ENCODE peak calls at places on chromosomes 5 and 9, in seven cellular contexts. One of them, this sample, is unnamed.

GRCh38 chr5:10691826-10692785 is 68.9 kb downstream of the DAP start:
- DNase-seq in dorsolateral prefrontal cortex: no peak
- DNase-seq in foreskin fibroblast: peak; percentile 67
- DNase-seq in esophagus squamous epithelium: no peak
- DNase-seq in heart left ventricle: no peak
- DNase-seq in fibroblast of pulmonary artery: peak; percentile 47
- DNase-seq in stomach: no peak
- DNase-seq in this sample: no peak

GRCh38 chr5:109689740-109690455 is at the start of gene MAN2A1:
- DNase-seq in fibroblast of pulmonary artery: peak; percentile 71
- DNase-seq in heart left ventricle: peak; percentile 89
- DNase-seq in stomach: peak; percentile 79
- DNase-seq in esophagus squamous epithelium: peak; percentile 20
- DNase-seq in foreskin fibroblast: peak; percentile 88
- DNase-seq in dorsolateral prefrontal cortex: no peak
- DNase-seq in this sample: no peak

GRCh38 chr5:171453988-171454387 is 34.5 kb downstream of the FGF18 start:
- DNase-seq in dorsolateral prefrontal cortex: no peak
- DNase-seq in heart left ventricle: no peak
- DNase-seq in fibroblast of pulmonary artery: no peak
- DNase-seq in esophagus squamous epithelium: no peak
- DNase-seq in stomach: no peak
- DNase-seq in foreskin fibroblast: no peak
- DNase-seq in this sample: no peak

GRCh38 chr5:31736127-31736526 is 97.2 kb downstream of the PDZD2 start:
- DNase-seq in stomach: no peak
- DNase-seq in fibroblast of pulmonary artery: no peak
- DNase-seq in esophagus squamous epithelium: no peak
- DNase-seq in foreskin fibroblast: no peak
- DNase-seq in heart left ventricle: no peak
- DNase-seq in dorsolateral prefrontal cortex: no peak
- DNase-seq in this sample: no peak

GRCh38 chr9:131275332-131276106 is 791 bp downstream of the FAM78A start:
- DNase-seq in fibroblast of pulmonary artery: no peak
- DNase-seq in esophagus squamous epithelium: no peak
- DNase-seq in heart left ventricle: no peak
- DNase-seq in stomach: no peak
- DNase-seq in foreskin fibroblast: no peak
- DNase-seq in dorsolateral prefrontal cortex: no peak
- DNase-seq in this sample: no peak

GRCh38 chr9:107782381-107782780 is 292.8 kb upstream of the KLF4 start:
- DNase-seq in heart left ventricle: no peak
- DNase-seq in dorsolateral prefrontal cortex: no peak
- DNase-seq in fibroblast of pulmonary artery: peak; percentile 51
- DNase-seq in foreskin fibroblast: peak; percentile 91
- DNase-seq in esophagus squamous epithelium: no peak
- DNase-seq in stomach: no peak
- DNase-seq in this sample: no peak

GRCh38 chr9:131657890-131658752 is 81.8 kb downstream of the RAPGEF1 start:
- DNase-seq in esophagus squamous epithelium: no peak
- DNase-seq in foreskin fibroblast: peak; percentile 91
- DNase-seq in stomach: no peak
- DNase-seq in dorsolateral prefrontal cortex: no peak
- DNase-seq in fibroblast of pulmonary artery: peak; percentile 90
- DNase-seq in heart left ventricle: no peak
- DNase-seq in this sample: no peak

GRCh38 chr5:25119654-25120053 is 474.9 kb upstream of the CDH10 start:
- DNase-seq in esophagus squamous epithelium: no peak
- DNase-seq in stomach: no peak
- DNase-seq in fibroblast of pulmonary artery: peak; percentile 1
- DNase-seq in foreskin fibroblast: no peak
- DNase-seq in heart left ventricle: no peak
- DNase-seq in dorsolateral prefrontal cortex: no peak
- DNase-seq in this sample: no peak

GRCh38 chr5:59577485-59577884 is 316.0 kb downstream of the PDE4D start:
- DNase-seq in esophagus squamous epithelium: no peak
- DNase-seq in dorsolateral prefrontal cortex: no peak
- DNase-seq in fibroblast of pulmonary artery: no peak
- DNase-seq in stomach: no peak
- DNase-seq in heart left ventricle: no peak
- DNase-seq in foreskin fibroblast: no peak
- DNase-seq in this sample: no peak

GRCh38 chr9:88388886-88389617 is 808 bp downstream of the SPIN1 start:
- DNase-seq in dorsolateral prefrontal cortex: peak; percentile 29
- DNase-seq in foreskin fibroblast: peak; percentile 78
- DNase-seq in esophagus squamous epithelium: no peak
- DNase-seq in stomach: peak; percentile 38
- DNase-seq in fibroblast of pulmonary artery: peak; percentile 78
- DNase-seq in heart left ventricle: peak; percentile 82
- DNase-seq in this sample: no peak

GRCh38 chr5:132764051-132764450 is 13.0 kb downstream of the SEPTIN8 start:
- DNase-seq in fibroblast of pulmonary artery: no peak
- DNase-seq in dorsolateral prefrontal cortex: no peak
- DNase-seq in foreskin fibroblast: no peak
- DNase-seq in heart left ventricle: no peak
- DNase-seq in stomach: no peak
- DNase-seq in esophagus squamous epithelium: no peak
- DNase-seq in this sample: no peak
- TF ChIP-seq CTCF in fibroblast of pulmonary artery: no peak
- TF ChIP-seq CTCF in dorsolateral prefrontal cortex: no peak
- TF ChIP-seq CTCF in foreskin fibroblast: no peak
- TF ChIP-seq CTCF in heart left ventricle: no peak
- TF ChIP-seq CTCF in stomach: no peak
- TF ChIP-seq CTCF in esophagus squamous epithelium: no peak
- TF ChIP-seq CTCF in this sample: no peak

GRCh38 chr5:150640311-150641005 is at the start of gene SYNPO:
- DNase-seq in fibroblast of pulmonary artery: peak; percentile 99
- DNase-seq in dorsolateral prefrontal cortex: no peak
- DNase-seq in esophagus squamous epithelium: no peak
- DNase-seq in heart left ventricle: peak; percentile 79
- DNase-seq in foreskin fibroblast: peak; percentile 96
- DNase-seq in stomach: peak; percentile 53
- DNase-seq in this sample: peak; percentile 83
- H3K4me3 ChIP-seq in fibroblast of pulmonary artery: peak within 1 kb of the TSS; percentile 60
- H3K4me3 ChIP-seq in dorsolateral prefrontal cortex: peak within 1 kb of the TSS; percentile 55
- H3K4me3 ChIP-seq in esophagus squamous epithelium: no peak within 1 kb of the TSS
- H3K4me3 ChIP-seq in heart left ventricle: peak within 1 kb of the TSS; percentile 55
- H3K4me3 ChIP-seq in foreskin fibroblast: peak within 1 kb of the TSS; percentile 60
- H3K4me3 ChIP-seq in stomach: peak within 1 kb of the TSS; percentile 5
- H3K4me3 ChIP-seq in this sample: peak within 1 kb of the TSS; percentile 46

DNA sequence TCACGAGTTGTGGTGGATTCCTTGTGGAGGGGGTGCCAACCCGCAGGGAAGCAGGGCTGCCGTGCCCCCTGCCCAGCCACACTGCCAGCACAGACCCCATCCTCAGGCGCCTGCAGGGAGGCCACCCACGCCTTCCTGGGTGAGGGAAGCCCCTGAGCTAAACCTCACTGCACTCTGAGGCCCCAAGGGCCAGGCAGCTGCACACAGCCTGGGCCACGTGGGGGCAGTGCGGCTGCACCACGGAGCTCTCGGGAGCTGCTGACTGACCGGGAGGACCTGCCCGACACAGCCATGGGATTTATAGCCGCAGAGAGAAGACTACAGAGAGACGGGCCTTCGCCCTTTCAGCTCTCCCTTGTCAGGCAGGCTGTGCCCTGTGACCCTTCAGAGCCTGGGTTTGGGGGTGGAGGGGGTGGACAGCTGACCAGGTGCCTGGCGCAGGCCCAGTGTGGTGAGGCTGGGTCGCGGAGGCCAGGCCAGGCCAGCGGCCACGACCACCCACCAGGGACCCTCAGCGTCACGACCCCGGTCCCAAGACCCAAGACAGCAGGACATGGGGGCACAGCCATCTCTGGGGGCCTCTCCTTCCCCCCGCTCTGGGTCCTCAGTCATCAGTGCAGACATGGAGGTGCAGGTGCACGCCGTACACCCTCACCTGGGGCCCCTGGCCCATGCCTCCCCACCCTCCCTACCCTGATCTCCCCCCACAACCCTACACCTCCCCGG is 4.3 kb upstream of the AHRR start:
- DNase-seq in heart left ventricle: no peak
- DNase-seq in stomach: no peak
- DNase-seq in foreskin fibroblast: peak; percentile 93
- DNase-seq in fibroblast of pulmonary artery: peak; percentile 76
- DNase-seq in dorsolateral prefrontal cortex: no peak
- DNase-seq in esophagus squamous epithelium: no peak
- DNase-seq in this sample: peak; percentile 57
- TF ChIP-seq CTCF in heart left ventricle: peak; percentile 44
- TF ChIP-seq CTCF in stomach: no peak
- TF ChIP-seq CTCF in foreskin fibroblast: peak; percentile 89
- TF ChIP-seq CTCF in fibroblast of pulmonary artery: peak; percentile 71
- TF ChIP-seq CTCF in dorsolateral prefrontal cortex: peak; percentile 33
- TF ChIP-seq CTCF in esophagus squamous epithelium: peak; percentile 30
- TF ChIP-seq CTCF in this sample: peak; percentile 85

GRCh38 chr9:5624655-5625054 is 4.3 kb upstream of the RIC1 start:
- DNase-seq in foreskin fibroblast: no peak
- DNase-seq in heart left ventricle: no peak
- DNase-seq in dorsolateral prefrontal cortex: no peak
- DNase-seq in fibroblast of pulmonary artery: no peak
- DNase-seq in esophagus squamous epithelium: no peak
- DNase-seq in stomach: no peak
- DNase-seq in this sample: no peak

GRCh38 chr9:5617749-5618148 is 11.2 kb upstream of the RIC1 start:
- DNase-seq in stomach: no peak
- DNase-seq in heart left ventricle: no peak
- DNase-seq in foreskin fibroblast: no peak
- DNase-seq in esophagus squamous epithelium: no peak
- DNase-seq in fibroblast of pulmonary artery: no peak
- DNase-seq in dorsolateral prefrontal cortex: no peak
- DNase-seq in this sample: no peak

GRCh38 chr9:5622019-5622418 is 6.9 kb upstream of the RIC1 start:
- DNase-seq in stomach: no peak
- DNase-seq in heart left ventricle: no peak
- DNase-seq in fibroblast of pulmonary artery: peak; percentile 84
- DNase-seq in foreskin fibroblast: peak; percentile 86
- DNase-seq in esophagus squamous epithelium: no peak
- DNase-seq in dorsolateral prefrontal cortex: no peak
- DNase-seq in this sample: peak; percentile 71

GRCh38 chr9:5620494-5620893 is 8.4 kb upstream of the RIC1 start:
- DNase-seq in esophagus squamous epithelium: no peak
- DNase-seq in stomach: no peak
- DNase-seq in foreskin fibroblast: no peak
- DNase-seq in dorsolateral prefrontal cortex: no peak
- DNase-seq in fibroblast of pulmonary artery: no peak
- DNase-seq in heart left ventricle: no peak
- DNase-seq in this sample: no peak

DNA sequence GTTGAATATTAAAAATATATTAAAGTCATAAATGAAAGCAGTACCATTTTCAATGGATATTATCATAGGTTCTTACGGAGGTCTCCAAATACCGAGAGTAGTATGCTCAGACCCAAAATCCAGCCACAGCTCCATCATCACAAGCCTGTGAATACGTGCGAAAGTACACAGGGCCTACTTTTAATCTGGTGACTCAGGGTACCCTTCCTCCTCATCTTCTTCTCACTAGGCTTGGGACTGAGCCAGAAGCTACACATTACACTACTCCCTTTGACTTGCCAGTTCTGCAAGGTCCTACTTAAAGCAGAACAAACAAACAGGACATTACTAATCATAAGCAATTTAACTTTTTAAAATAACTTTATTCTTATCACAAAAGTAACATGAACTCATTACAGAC is 7.6 kb upstream of the RIC1 start:
- DNase-seq in fibroblast of pulmonary artery: peak; percentile 66
- DNase-seq in dorsolateral prefrontal cortex: no peak
- DNase-seq in foreskin fibroblast: peak; percentile 84
- DNase-seq in stomach: no peak
- DNase-seq in esophagus squamous epithelium: no peak
- DNase-seq in heart left ventricle: no peak
- DNase-seq in this sample: no peak
- H3K4me3 ChIP-seq in fibroblast of pulmonary artery: no peak overlapping the region
- H3K4me3 ChIP-seq in dorsolateral prefrontal cortex: no peak overlapping the region
- H3K4me3 ChIP-seq in foreskin fibroblast: no peak overlapping the region
- H3K4me3 ChIP-seq in stomach: no peak overlapping the region
- H3K4me3 ChIP-seq in esophagus squamous epithelium: no peak overlapping the region
- H3K4me3 ChIP-seq in heart left ventricle: no peak overlapping the region
- H3K4me3 ChIP-seq in this sample: no peak overlapping the region

GRCh38 chr5:41856644-41857491 is 13.4 kb downstream of the OXCT1 start:
- DNase-seq in dorsolateral prefrontal cortex: peak; percentile 51
- DNase-seq in foreskin fibroblast: peak; percentile 86
- DNase-seq in fibroblast of pulmonary artery: peak; percentile 87
- DNase-seq in esophagus squamous epithelium: no peak
- DNase-seq in heart left ventricle: no peak
- DNase-seq in stomach: no peak
- DNase-seq in this sample: peak; percentile 73

GRCh38 chr5:41863871-41864486 is 6.2 kb downstream of the OXCT1 start:
- DNase-seq in foreskin fibroblast: peak; percentile 63
- DNase-seq in esophagus squamous epithelium: no peak
- DNase-seq in fibroblast of pulmonary artery: peak; percentile 15
- DNase-seq in stomach: no peak
- DNase-seq in heart left ventricle: no peak
- DNase-seq in dorsolateral prefrontal cortex: no peak
- DNase-seq in this sample: no peak

GRCh38 chr5:41857989-41858388 is 12.2 kb downstream of the OXCT1 start:
- DNase-seq in heart left ventricle: no peak
- DNase-seq in esophagus squamous epithelium: no peak
- DNase-seq in foreskin fibroblast: no peak
- DNase-seq in fibroblast of pulmonary artery: no peak
- DNase-seq in stomach: no peak
- DNase-seq in dorsolateral prefrontal cortex: no peak
- DNase-seq in this sample: no peak

DNA sequence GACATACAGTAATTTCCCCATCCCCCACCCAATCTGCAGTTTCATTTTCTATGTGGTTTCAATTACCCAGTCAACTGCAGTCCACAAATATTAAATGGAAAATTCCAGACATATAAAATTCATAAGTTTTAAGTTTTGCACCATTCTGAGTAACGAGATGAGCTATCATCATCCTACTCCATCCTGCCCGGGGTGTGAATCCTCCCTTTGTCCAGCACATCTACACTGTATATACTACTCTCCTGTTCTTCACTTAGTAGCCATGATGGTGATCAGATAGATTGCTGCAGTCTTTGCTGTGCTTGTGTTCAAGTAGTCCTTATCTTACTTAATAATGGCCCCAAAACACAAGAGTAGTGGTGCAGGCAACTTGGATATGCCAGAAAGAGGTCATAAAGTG is 11.3 kb downstream of the OXCT1 start:
- DNase-seq in stomach: no peak
- DNase-seq in foreskin fibroblast: no peak
- DNase-seq in esophagus squamous epithelium: no peak
- DNase-seq in dorsolateral prefrontal cortex: no peak
- DNase-seq in heart left ventricle: no peak
- DNase-seq in fibroblast of pulmonary artery: no peak
- DNase-seq in this sample: no peak
- TF ChIP-seq CTCF in stomach: no peak
- TF ChIP-seq CTCF in foreskin fibroblast: no peak
- TF ChIP-seq CTCF in esophagus squamous epithelium: no peak
- TF ChIP-seq CTCF in dorsolateral prefrontal cortex: no peak
- TF ChIP-seq CTCF in heart left ventricle: no peak
- TF ChIP-seq CTCF in fibroblast of pulmonary artery: no peak
- TF ChIP-seq CTCF in this sample: no peak

GRCh38 chr5:156922207-156922792 is 40.7 kb downstream of the TIMD4 start:
- DNase-seq in heart left ventricle: no peak
- DNase-seq in dorsolateral prefrontal cortex: no peak
- DNase-seq in stomach: no peak
- DNase-seq in fibroblast of pulmonary artery: no peak
- DNase-seq in foreskin fibroblast: no peak
- DNase-seq in esophagus squamous epithelium: no peak
- DNase-seq in this sample: no peak
- H3K4me3 ChIP-seq in heart left ventricle: no peak overlapping the region
- H3K4me3 ChIP-seq in dorsolateral prefrontal cortex: no peak overlapping the region
- H3K4me3 ChIP-seq in stomach: no peak overlapping the region
- H3K4me3 ChIP-seq in fibroblast of pulmonary artery: no peak overlapping the region
- H3K4me3 ChIP-seq in foreskin fibroblast: no peak overlapping the region
- H3K4me3 ChIP-seq in esophagus squamous epithelium: no peak overlapping the region
- H3K4me3 ChIP-seq in this sample: no peak overlapping the region

GRCh38 chr9:74373348-74373747 is 123.8 kb upstream of the RORB start:
- DNase-seq in heart left ventricle: no peak
- DNase-seq in foreskin fibroblast: no peak
- DNase-seq in fibroblast of pulmonary artery: no peak
- DNase-seq in dorsolateral prefrontal cortex: no peak
- DNase-seq in stomach: no peak
- DNase-seq in esophagus squamous epithelium: no peak
- DNase-seq in this sample: no peak
- TF ChIP-seq CTCF in heart left ventricle: no peak
- TF ChIP-seq CTCF in foreskin fibroblast: no peak
- TF ChIP-seq CTCF in fibroblast of pulmonary artery: no peak
- TF ChIP-seq CTCF in dorsolateral prefrontal cortex: no peak
- TF ChIP-seq CTCF in stomach: no peak
- TF ChIP-seq CTCF in esophagus squamous epithelium: no peak
- TF ChIP-seq CTCF in this sample: no peak

This sample was measured in astrocyte of the cerebellum.